ENCODE peak calls at places on chromosome 13, in eight cellular contexts. One of them, this sample, is unnamed.
A peak's percentile ranks its signal among the peaks of the same experiment; 100 is the strongest.

GRCh38 chr13:20118268-20119140 is 42.3 kb downstream of the GJA3 start:
- DNase-seq in transverse colon: peak; percentile 76
- DNase-seq in fibroblast of lung: peak; percentile 57
- DNase-seq in psoas muscle: peak; percentile 64
- DNase-seq in Peyer's patch: peak; percentile 83
- DNase-seq in RWPE1: no peak
- DNase-seq in IMR-90: no peak
- DNase-seq in ovary: peak; percentile 71
- DNase-seq in this sample: peak; percentile 44

GRCh38 chr13:106497079-106497478 is 38.4 kb downstream of the EFNB2 start:
- DNase-seq in Peyer's patch: no peak
- DNase-seq in IMR-90: no peak
- DNase-seq in fibroblast of lung: no peak
- DNase-seq in ovary: no peak
- DNase-seq in transverse colon: no peak
- DNase-seq in RWPE1: no peak
- DNase-seq in psoas muscle: no peak
- DNase-seq in this sample: no peak

GRCh38 chr13:109383683-109384082 is 402.7 kb downstream of the IRS2 start:
- DNase-seq in ovary: no peak
- DNase-seq in Peyer's patch: no peak
- DNase-seq in RWPE1: peak; percentile 42
- DNase-seq in transverse colon: no peak
- DNase-seq in fibroblast of lung: peak; percentile 90
- DNase-seq in IMR-90: peak; percentile 79
- DNase-seq in psoas muscle: no peak
- DNase-seq in this sample: no peak

GRCh38 chr13:90760639-90761038 is 586.8 kb upstream of the MIR17HG start:
- DNase-seq in transverse colon: no peak
- DNase-seq in IMR-90: no peak
- DNase-seq in Peyer's patch: no peak
- DNase-seq in fibroblast of lung: no peak
- DNase-seq in ovary: no peak
- DNase-seq in psoas muscle: no peak
- DNase-seq in RWPE1: no peak
- DNase-seq in this sample: no peak

GRCh38 chr13:97057196-97057595 is 62.9 kb upstream of the OXGR1 start:
- DNase-seq in transverse colon: no peak
- DNase-seq in Peyer's patch: no peak
- DNase-seq in ovary: no peak
- DNase-seq in RWPE1: no peak
- DNase-seq in fibroblast of lung: peak; percentile 6
- DNase-seq in psoas muscle: no peak
- DNase-seq in IMR-90: no peak
- DNase-seq in this sample: no peak

GRCh38 chr13:77475345-77476084 is 60.0 kb upstream of the SCEL start:
- DNase-seq in psoas muscle: no peak
- DNase-seq in transverse colon: no peak
- DNase-seq in ovary: no peak
- DNase-seq in Peyer's patch: no peak
- DNase-seq in IMR-90: no peak
- DNase-seq in RWPE1: no peak
- DNase-seq in fibroblast of lung: no peak
- DNase-seq in this sample: no peak

GRCh38 chr13:44347905-44348304 is 25.7 kb upstream of the SERP2 start:
- DNase-seq in Peyer's patch: no peak
- DNase-seq in fibroblast of lung: no peak
- DNase-seq in psoas muscle: no peak
- DNase-seq in IMR-90: peak; percentile 33
- DNase-seq in ovary: no peak
- DNase-seq in transverse colon: no peak
- DNase-seq in RWPE1: no peak
- DNase-seq in this sample: no peak

GRCh38 chr13:50428183-50428877 is 413.1 kb downstream of the KCNRG start:
- DNase-seq in RWPE1: no peak
- DNase-seq in fibroblast of lung: no peak
- DNase-seq in transverse colon: no peak
- DNase-seq in psoas muscle: no peak
- DNase-seq in IMR-90: no peak
- DNase-seq in ovary: no peak
- DNase-seq in Peyer's patch: no peak
- DNase-seq in this sample: no peak

GRCh38 chr13:42720116-42720857 is 61.1 kb upstream of the FAM216B start:
- DNase-seq in IMR-90: peak; percentile 99
- DNase-seq in psoas muscle: no peak
- DNase-seq in fibroblast of lung: peak; percentile 95
- DNase-seq in RWPE1: peak; percentile 93
- DNase-seq in ovary: peak; percentile 50
- DNase-seq in Peyer's patch: no peak
- DNase-seq in transverse colon: peak; percentile 55
- DNase-seq in this sample: no peak

GRCh38 chr13:100129605-100130004 is 40.7 kb downstream of the PCCA start:
- DNase-seq in RWPE1: no peak
- DNase-seq in ovary: no peak
- DNase-seq in Peyer's patch: no peak
- DNase-seq in fibroblast of lung: no peak
- DNase-seq in IMR-90: no peak
- DNase-seq in transverse colon: no peak
- DNase-seq in psoas muscle: no peak
- DNase-seq in this sample: no peak

GRCh38 chr13:47719164-47719563 is 281.9 kb downstream of the SUCLA2 start:
- DNase-seq in IMR-90: no peak
- DNase-seq in transverse colon: no peak
- DNase-seq in RWPE1: no peak
- DNase-seq in psoas muscle: no peak
- DNase-seq in fibroblast of lung: no peak
- DNase-seq in Peyer's patch: no peak
- DNase-seq in ovary: no peak
- DNase-seq in this sample: no peak
- TF ChIP-seq CTCF in IMR-90: no peak
- TF ChIP-seq CTCF in transverse colon: no peak
- TF ChIP-seq CTCF in RWPE1: no peak
- TF ChIP-seq CTCF in psoas muscle: no peak
- TF ChIP-seq CTCF in fibroblast of lung: no peak
- TF ChIP-seq CTCF in Peyer's patch: no peak
- TF ChIP-seq CTCF in ovary: no peak
- TF ChIP-seq CTCF in this sample: no peak

GRCh38 chr13:33606692-33607091 is 211.3 kb upstream of the RFC3 start:
- DNase-seq in fibroblast of lung: no peak
- DNase-seq in RWPE1: peak; percentile 9
- DNase-seq in transverse colon: no peak
- DNase-seq in psoas muscle: no peak
- DNase-seq in Peyer's patch: no peak
- DNase-seq in IMR-90: no peak
- DNase-seq in ovary: no peak
- DNase-seq in this sample: no peak

GRCh38 chr13:33615436-33615835 is 202.5 kb upstream of the RFC3 start:
- DNase-seq in fibroblast of lung: no peak
- DNase-seq in RWPE1: no peak
- DNase-seq in psoas muscle: no peak
- DNase-seq in transverse colon: no peak
- DNase-seq in ovary: no peak
- DNase-seq in Peyer's patch: no peak
- DNase-seq in IMR-90: no peak
- DNase-seq in this sample: no peak

GRCh38 chr13:33612641-33613638 is 205.0 kb upstream of the RFC3 start:
- DNase-seq in psoas muscle: no peak
- DNase-seq in transverse colon: no peak
- DNase-seq in fibroblast of lung: no peak
- DNase-seq in ovary: no peak
- DNase-seq in IMR-90: no peak
- DNase-seq in Peyer's patch: no peak
- DNase-seq in RWPE1: no peak
- DNase-seq in this sample: no peak

GRCh38 chr13:33611016-33611805 is 206.7 kb upstream of the RFC3 start:
- DNase-seq in transverse colon: peak; percentile 10
- DNase-seq in psoas muscle: peak; percentile 68
- DNase-seq in Peyer's patch: no peak
- DNase-seq in IMR-90: peak; percentile 64
- DNase-seq in ovary: no peak
- DNase-seq in RWPE1: no peak
- DNase-seq in fibroblast of lung: peak; percentile 85
- DNase-seq in this sample: no peak

DNA sequence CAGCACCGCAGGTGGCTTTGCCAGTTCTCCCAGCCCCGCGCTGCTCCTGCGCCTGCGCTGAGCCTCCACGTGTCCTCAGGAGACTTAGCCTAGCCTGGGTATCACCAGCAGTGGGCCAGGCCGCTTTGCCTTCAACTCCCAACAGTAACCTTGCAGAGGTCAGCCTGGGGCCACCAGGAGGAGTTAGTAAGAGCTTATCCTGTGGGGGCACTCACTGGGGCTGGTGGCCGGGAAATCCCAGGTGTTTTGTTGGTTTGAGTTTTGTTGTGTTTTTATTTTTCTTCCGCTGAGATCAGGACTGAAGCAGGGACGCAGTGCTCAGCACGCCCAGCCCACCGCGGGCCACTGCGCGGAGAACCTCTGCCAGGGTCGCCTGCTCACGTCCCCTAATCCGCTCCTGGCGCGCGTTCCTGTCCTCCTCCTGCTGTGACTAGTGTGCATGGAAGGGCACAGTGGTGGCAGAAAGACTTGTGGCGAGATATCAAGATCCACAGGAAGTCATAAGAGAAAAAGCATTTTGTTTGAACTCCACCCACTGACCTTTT is 207.4 kb upstream of the RFC3 start:
- DNase-seq in fibroblast of lung: peak; percentile 56
- DNase-seq in psoas muscle: peak; percentile 89
- DNase-seq in Peyer's patch: no peak
- DNase-seq in IMR-90: no peak
- DNase-seq in ovary: no peak
- DNase-seq in transverse colon: peak; percentile 13
- DNase-seq in RWPE1: no peak
- DNase-seq in this sample: peak; percentile 29
- H3K27ac ChIP-seq in fibroblast of lung: no peak overlapping the region
- H3K27ac ChIP-seq in psoas muscle: peak overlapping the region; percentile 93
- H3K27ac ChIP-seq in Peyer's patch: peak overlapping the region; percentile 73
- H3K27ac ChIP-seq in IMR-90: peak overlapping the region; percentile 78
- H3K27ac ChIP-seq in ovary: no peak overlapping the region
- H3K27ac ChIP-seq in transverse colon: peak overlapping the region; percentile 67
- H3K27ac ChIP-seq in RWPE1: peak overlapping the region; percentile 82
- H3K27ac ChIP-seq in this sample: peak overlapping the region; percentile 23

DNA sequence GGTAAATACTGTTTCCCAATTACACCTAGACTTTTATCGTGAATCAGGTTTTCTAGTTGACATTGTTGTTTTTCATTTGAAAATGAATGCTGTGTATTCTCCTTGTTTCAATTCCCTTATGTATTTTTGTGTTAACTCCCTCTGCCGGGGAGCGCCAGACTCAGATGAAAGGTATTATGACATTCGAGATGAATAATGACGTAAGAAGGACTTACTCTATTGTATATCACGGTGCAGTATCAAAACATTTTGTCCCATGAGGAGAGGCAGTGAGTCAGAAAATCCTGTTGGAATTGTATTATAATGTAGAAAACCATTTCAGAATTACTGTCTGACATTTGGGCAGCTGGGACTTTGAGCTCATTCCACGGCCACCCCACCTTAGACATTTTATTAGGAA is 61.6 kb downstream of the LRCH1 start:
- DNase-seq in RWPE1: peak; percentile 48
- DNase-seq in Peyer's patch: no peak
- DNase-seq in transverse colon: no peak
- DNase-seq in IMR-90: peak; percentile 93
- DNase-seq in psoas muscle: no peak
- DNase-seq in ovary: no peak
- DNase-seq in fibroblast of lung: peak; percentile 62
- DNase-seq in this sample: no peak
- TF ChIP-seq CTCF in RWPE1: peak; percentile 10
- TF ChIP-seq CTCF in Peyer's patch: no peak
- TF ChIP-seq CTCF in transverse colon: no peak
- TF ChIP-seq CTCF in IMR-90: peak; percentile 42
- TF ChIP-seq CTCF in psoas muscle: no peak
- TF ChIP-seq CTCF in ovary: no peak
- TF ChIP-seq CTCF in fibroblast of lung: no peak
- TF ChIP-seq CTCF in this sample: no peak

GRCh38 chr13:105276571-105276970 is 1258.9 kb downstream of the EFNB2 start:
- DNase-seq in ovary: no peak
- DNase-seq in psoas muscle: no peak
- DNase-seq in fibroblast of lung: no peak
- DNase-seq in RWPE1: no peak
- DNase-seq in IMR-90: no peak
- DNase-seq in Peyer's patch: no peak
- DNase-seq in transverse colon: no peak
- DNase-seq in this sample: no peak

GRCh38 chr13:105278797-105279425 is 1256.6 kb downstream of the EFNB2 start:
- DNase-seq in fibroblast of lung: no peak
- DNase-seq in ovary: no peak
- DNase-seq in Peyer's patch: no peak
- DNase-seq in IMR-90: no peak
- DNase-seq in RWPE1: no peak
- DNase-seq in psoas muscle: no peak
- DNase-seq in transverse colon: no peak
- DNase-seq in this sample: no peak

GRCh38 chr13:105272660-105273631 is 1262.5 kb downstream of the EFNB2 start:
- DNase-seq in ovary: no peak
- DNase-seq in fibroblast of lung: no peak
- DNase-seq in transverse colon: no peak
- DNase-seq in RWPE1: no peak
- DNase-seq in Peyer's patch: no peak
- DNase-seq in IMR-90: no peak
- DNase-seq in psoas muscle: no peak
- DNase-seq in this sample: no peak

GRCh38 chr13:105273665-105274222 is 1261.7 kb downstream of the EFNB2 start:
- DNase-seq in transverse colon: no peak
- DNase-seq in psoas muscle: no peak
- DNase-seq in ovary: no peak
- DNase-seq in IMR-90: no peak
- DNase-seq in RWPE1: no peak
- DNase-seq in fibroblast of lung: no peak
- DNase-seq in Peyer's patch: no peak
- DNase-seq in this sample: no peak
- H3K27ac ChIP-seq in transverse colon: no peak overlapping the region
- H3K27ac ChIP-seq in psoas muscle: no peak overlapping the region
- H3K27ac ChIP-seq in ovary: no peak overlapping the region
- H3K27ac ChIP-seq in IMR-90: no peak overlapping the region
- H3K27ac ChIP-seq in RWPE1: no peak overlapping the region
- H3K27ac ChIP-seq in fibroblast of lung: no peak overlapping the region
- H3K27ac ChIP-seq in Peyer's patch: no peak overlapping the region
- H3K27ac ChIP-seq in this sample: no peak overlapping the region

DNA sequence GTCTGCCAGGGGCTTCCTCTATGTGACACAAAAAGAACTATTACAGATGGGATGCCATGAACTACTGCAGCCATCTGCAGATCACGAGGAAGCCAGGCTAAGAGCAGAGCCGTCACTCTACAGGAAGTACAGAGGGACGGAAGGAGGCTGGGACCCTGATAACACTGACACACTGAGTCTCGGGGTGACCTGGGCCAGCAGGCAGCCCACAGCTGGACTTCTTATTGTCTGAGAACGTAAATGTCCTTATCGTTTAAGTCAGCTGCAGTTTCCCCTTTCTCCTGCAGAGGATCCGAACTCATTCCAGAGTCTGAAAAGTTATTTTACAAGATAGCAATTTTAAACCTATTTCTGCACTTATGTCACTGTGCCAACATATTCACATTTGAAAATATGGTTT is 20.7 kb downstream of the PARP4 start:
- DNase-seq in RWPE1: no peak
- DNase-seq in Peyer's patch: no peak
- DNase-seq in transverse colon: no peak
- DNase-seq in ovary: no peak
- DNase-seq in psoas muscle: no peak
- DNase-seq in fibroblast of lung: no peak
- DNase-seq in IMR-90: no peak
- DNase-seq in this sample: no peak
- TF ChIP-seq CTCF in RWPE1: no peak
- TF ChIP-seq CTCF in Peyer's patch: no peak
- TF ChIP-seq CTCF in transverse colon: no peak
- TF ChIP-seq CTCF in ovary: no peak
- TF ChIP-seq CTCF in psoas muscle: no peak
- TF ChIP-seq CTCF in fibroblast of lung: no peak
- TF ChIP-seq CTCF in IMR-90: no peak
- TF ChIP-seq CTCF in this sample: no peak

This sample was measured in CD4-positive, alpha-beta T cell.